ENCODE peak calls at places on chromosomes 12 and 14, in four cellular contexts. One of them, this sample, is unnamed.
A peak's percentile ranks its signal among the peaks of the same experiment; 100 is the strongest.

GRCh38 chr12:70307868-70308267 is 58.2 kb upstream of the KCNMB4 start:
- DNase-seq in astrocyte of the spinal cord: no peak
- DNase-seq in NCI-H1694 treated with DMSO at 0.1 percent for 48 hours: no peak
- DNase-seq in AG08396: no peak
- DNase-seq in this sample: no peak

GRCh38 chr14:81459421-81459820 is 59.3 kb upstream of the STON2 start:
- DNase-seq in NCI-H1694 treated with DMSO at 0.1 percent for 48 hours: no peak
- DNase-seq in astrocyte of the spinal cord: no peak
- DNase-seq in AG08396: no peak
- DNase-seq in this sample: no peak

GRCh38 chr14:59739794-59740193 is 130.8 kb downstream of the RTN1 start:
- DNase-seq in astrocyte of the spinal cord: no peak
- DNase-seq in AG08396: no peak
- DNase-seq in NCI-H1694 treated with DMSO at 0.1 percent for 48 hours: no peak
- DNase-seq in this sample: no peak

GRCh38 chr14:51206462-51206861 is 33.6 kb upstream of the TMX1 start:
- DNase-seq in astrocyte of the spinal cord: no peak
- DNase-seq in AG08396: no peak
- DNase-seq in NCI-H1694 treated with DMSO at 0.1 percent for 48 hours: no peak
- DNase-seq in this sample: no peak

GRCh38 chr12:30823140-30823669 is 68.5 kb upstream of the CAPRIN2 start:
- DNase-seq in AG08396: peak; percentile 44
- DNase-seq in astrocyte of the spinal cord: no peak
- DNase-seq in NCI-H1694 treated with DMSO at 0.1 percent for 48 hours: no peak
- DNase-seq in this sample: no peak

GRCh38 chr14:53391631-53392030 is 238.5 kb upstream of the DDHD1 start:
- DNase-seq in AG08396: peak; percentile 19
- DNase-seq in NCI-H1694 treated with DMSO at 0.1 percent for 48 hours: no peak
- DNase-seq in astrocyte of the spinal cord: peak; percentile 88
- DNase-seq in this sample: no peak

GRCh38 chr14:70045715-70046535 is 142.8 kb downstream of the SLC8A3 start:
- DNase-seq in AG08396: peak; percentile 81
- DNase-seq in astrocyte of the spinal cord: peak; percentile 40
- DNase-seq in NCI-H1694 treated with DMSO at 0.1 percent for 48 hours: peak; percentile 74
- DNase-seq in this sample: peak; percentile 57

GRCh38 chr14:94971750-94972149 is 185.6 kb downstream of the DICER1 start:
- DNase-seq in AG08396: no peak
- DNase-seq in astrocyte of the spinal cord: no peak
- DNase-seq in NCI-H1694 treated with DMSO at 0.1 percent for 48 hours: no peak
- DNase-seq in this sample: peak; percentile 40

GRCh38 chr14:22047105-22047504 is 373.5 kb upstream of the OR4E1 start:
- DNase-seq in astrocyte of the spinal cord: no peak
- DNase-seq in NCI-H1694 treated with DMSO at 0.1 percent for 48 hours: no peak
- DNase-seq in AG08396: no peak
- DNase-seq in this sample: peak; percentile 70

GRCh38 chr12:49644620-49644994 is 21.2 kb downstream of the PRPF40B start:
- DNase-seq in NCI-H1694 treated with DMSO at 0.1 percent for 48 hours: peak; percentile 55
- DNase-seq in AG08396: peak; percentile 91
- DNase-seq in astrocyte of the spinal cord: peak; percentile 66
- DNase-seq in this sample: peak; percentile 85

GRCh38 chr14:69739486-69739885 is 27.5 kb upstream of the SRSF5 start:
- DNase-seq in NCI-H1694 treated with DMSO at 0.1 percent for 48 hours: no peak
- DNase-seq in astrocyte of the spinal cord: no peak
- DNase-seq in AG08396: no peak
- DNase-seq in this sample: no peak

GRCh38 chr12:107967170-107967569 is 161.9 kb upstream of the WSCD2 start:
- DNase-seq in astrocyte of the spinal cord: no peak
- DNase-seq in AG08396: no peak
- DNase-seq in NCI-H1694 treated with DMSO at 0.1 percent for 48 hours: no peak
- DNase-seq in this sample: no peak

GRCh38 chr12:10361084-10361483 is 28.8 kb downstream of the KLRK1 start:
- DNase-seq in AG08396: no peak
- DNase-seq in NCI-H1694 treated with DMSO at 0.1 percent for 48 hours: no peak
- DNase-seq in astrocyte of the spinal cord: no peak
- DNase-seq in this sample: peak; percentile 77

GRCh38 chr14:96040836-96041371 is 1.7 kb downstream of the C14orf132 start:
- DNase-seq in astrocyte of the spinal cord: no peak
- DNase-seq in AG08396: peak; percentile 59
- DNase-seq in NCI-H1694 treated with DMSO at 0.1 percent for 48 hours: no peak
- DNase-seq in this sample: no peak

GRCh38 chr12:122834921-122835692 is at the start of gene HIP1R:
- DNase-seq in AG08396: peak; percentile 82
- DNase-seq in astrocyte of the spinal cord: peak; percentile 48
- DNase-seq in NCI-H1694 treated with DMSO at 0.1 percent for 48 hours: no peak
- DNase-seq in this sample: peak; percentile 60

GRCh38 chr14:50001146-50001998 is 108.5 kb downstream of the ARF6 start:
- DNase-seq in NCI-H1694 treated with DMSO at 0.1 percent for 48 hours: no peak
- DNase-seq in AG08396: peak; percentile 73
- DNase-seq in astrocyte of the spinal cord: peak; percentile 88
- DNase-seq in this sample: no peak

GRCh38 chr14:104996483-104996882 is 10.9 kb downstream of the CLBA1 start:
- DNase-seq in NCI-H1694 treated with DMSO at 0.1 percent for 48 hours: no peak
- DNase-seq in astrocyte of the spinal cord: no peak
- DNase-seq in AG08396: no peak
- DNase-seq in this sample: no peak